ENCODE peak calls at places on chromosomes 6 and 20, in four cellular contexts. V is sigmoid colon, G is H1, S is ovary. E is an unnamed sample.
A peak's percentile ranks its signal among the peaks of the same experiment; 100 is the strongest.

GRCh38 chr20:23782366-23782983 is 31.7 kb upstream of the CST1 start:
- DNase-seq in S (no peak), G (peak; percentile 83), V (no peak), E (no peak)

GRCh38 chr6:34390531-34391013 is 1.9 kb downstream of the NUDT3 start:
- DNase-seq in G (no peak), V (peak; percentile 32), S (no peak), E (no peak)

GRCh38 chr6:1477432-1478090 is 88.2 kb downstream of the FOXF2 start:
- DNase-seq in S (no peak), V (no peak), G (no peak), E (no peak)

GRCh38 chr6:5746392-5747140 is 260.2 kb downstream of the NRN1 start:
- DNase-seq in V (no peak), G (peak; percentile 63), S (no peak), E (no peak)

GRCh38 chr20:631091-631490 is 21.0 kb upstream of the TCF15 start:
- DNase-seq in S (no peak), V (no peak), G (no peak), E (no peak)

GRCh38 chr6:145813285-145814034 is 1.1 kb downstream of the FBXO30 start:
- DNase-seq in S (no peak), G (no peak), V (no peak), E (no peak)

GRCh38 chr6:4313044-4313686 is 177.8 kb upstream of the ECI2 start:
- DNase-seq in S (no peak), V (peak; percentile 74), G (no peak), E (no peak)

GRCh38 chr6:17884501-17885039 is 102.9 kb downstream of the KIF13A start:
- DNase-seq in S (no peak), V (no peak), G (no peak), E (no peak)

GRCh38 chr20:50246367-50247195 is 56.0 kb downstream of the CEBPB start:
- DNase-seq in G (no peak), S (no peak), V (no peak), E (no peak)

GRCh38 chr20:64233725-64234124 is 21.8 kb upstream of the PCMTD2 start:
- DNase-seq in G (no peak), V (no peak), S (no peak), E (no peak)

GRCh38 chr6:144637535-144637934 is 352.4 kb downstream of the UTRN start:
- DNase-seq in V (no peak), G (no peak), S (no peak), E (no peak)

GRCh38 chr20:10562929-10563328 is 110.9 kb downstream of the JAG1 start:
- DNase-seq in G (no peak), S (no peak), V (no peak), E (no peak)

GRCh38 chr6:106899697-106900096 is 74.8 kb downstream of the CD24 start:
- DNase-seq in S (no peak), V (no peak), G (no peak), E (no peak)

GRCh38 chr20:1301031-1301529 is 27.9 kb downstream of the SDCBP2 start:
- DNase-seq in G (no peak), V (peak; percentile 40), S (no peak), E (no peak)

GRCh38 chr20:61118429-61119224 is 133.4 kb upstream of the CDH4 start:
- DNase-seq in V (no peak), S (no peak), G (no peak), E (no peak)

GRCh38 chr6:152723398-152723797 is 25.7 kb downstream of the MYCT1 start:
- DNase-seq in G (no peak), S (no peak), V (no peak), E (no peak)

GRCh38 chr6:44002071-44002590 is 125.1 kb downstream of the MRPL14 start:
- DNase-seq in V (no peak), G (no peak), S (no peak), E (no peak)

GRCh38 chr6:20879526-20879925 is 345.3 kb downstream of the CDKAL1 start:
- DNase-seq in G (no peak), S (no peak), V (no peak), E (no peak)

GRCh38 chr6:163764565-163764964 is 350.0 kb downstream of the QKI start:
- DNase-seq in S (no peak), V (no peak), G (no peak), E (no peak)

GRCh38 chr20:33914871-33915270 is 78.8 kb upstream of the RALY start:
- DNase-seq in G (no peak), S (no peak), V (no peak), E (no peak)

GRCh38 chr6:105106260-105106659 is 73.6 kb downstream of the POPDC3 start:
- DNase-seq in V (no peak), S (no peak), G (no peak), E (no peak)

GRCh38 chr6:123418101-123418500 is 218.6 kb downstream of the TRDN start:
- DNase-seq in G (no peak), S (no peak), V (no peak), E (no peak)

GRCh38 chr20:44413575-44414345 is 58.3 kb downstream of the HNF4A start:
- DNase-seq in G (no peak), S (no peak), V (no peak), E (no peak)

GRCh38 chr6:136059308-136059707 is 190.8 kb downstream of the MTFR2 start:
- DNase-seq in G (no peak), V (no peak), S (peak; percentile 60), E (no peak)

GRCh38 chr6:1348675-1349074 is 36.8 kb downstream of the FOXQ1 start:
- DNase-seq in S (no peak), G (no peak), V (no peak), E (no peak)

GRCh38 chr6:144215402-144215931 is 65.2 kb downstream of the STX11 start:
- DNase-seq in V (no peak), G (no peak), S (no peak), E (peak; percentile 22)

GRCh38 chr6:158910484-158911075 is 89.4 kb downstream of the RSPH3 start:
- DNase-seq in G (no peak), V (no peak), S (no peak), E (no peak)
- TF ChIP-seq EP300 in G (peak; percentile 91), V (no peak), S (no peak), E (no peak)

DNA sequence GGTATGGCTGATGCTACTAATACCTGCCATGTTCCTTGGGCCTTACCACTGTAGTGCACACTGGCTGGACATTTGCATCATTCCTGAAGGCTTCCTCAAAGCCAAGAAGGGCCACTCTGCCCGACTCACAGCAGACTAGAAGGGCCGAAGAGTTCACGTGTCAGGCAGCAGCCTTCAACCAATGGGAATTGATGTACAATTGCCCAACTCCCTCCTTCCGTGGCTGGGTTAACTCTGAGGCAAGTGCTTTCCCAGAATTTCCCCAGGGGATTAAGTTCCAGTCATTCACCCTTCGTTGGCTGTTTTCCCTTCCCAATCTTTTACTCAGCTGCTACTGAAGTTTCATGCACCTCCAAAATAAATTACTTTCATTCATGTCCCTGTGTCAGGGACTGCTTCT is 29.8 kb downstream of the PSMB9 start:
- DNase-seq in S (peak; percentile 31), G (no peak), V (peak; percentile 70), E (peak; percentile 14)
- H3K27me3 ChIP-seq in S (no peaks in the 10 kb centered on the region), G (no peaks in the 10 kb centered on the region), V (no peaks in the 10 kb centered on the region), E (no peaks in the 10 kb centered on the region)

DNA sequence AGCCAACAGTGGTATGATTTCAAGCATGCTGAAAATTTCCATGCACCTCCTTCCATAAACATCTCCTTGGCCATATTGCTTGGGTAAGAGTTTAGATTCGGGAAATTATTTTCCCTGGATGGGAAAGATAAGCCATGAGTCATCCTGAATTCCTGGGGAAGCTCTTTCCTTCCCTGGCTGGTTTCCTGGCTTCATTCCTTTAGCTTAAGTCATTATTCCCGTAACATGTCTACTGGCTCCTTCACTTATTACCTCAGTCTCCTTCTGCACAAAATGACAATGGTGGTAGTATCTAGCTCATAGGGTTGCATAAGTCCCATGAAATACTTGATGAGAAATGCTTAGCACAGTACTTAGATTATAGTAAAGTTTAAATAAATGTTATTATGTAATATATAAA is 27.6 kb downstream of the TINAG start:
- DNase-seq in V (no peak), S (no peak), G (no peak), E (no peak)
- TF ChIP-seq EP300 in V (peak; percentile 49), S (no peak), G (no peak), E (peak; percentile 53)

DNA sequence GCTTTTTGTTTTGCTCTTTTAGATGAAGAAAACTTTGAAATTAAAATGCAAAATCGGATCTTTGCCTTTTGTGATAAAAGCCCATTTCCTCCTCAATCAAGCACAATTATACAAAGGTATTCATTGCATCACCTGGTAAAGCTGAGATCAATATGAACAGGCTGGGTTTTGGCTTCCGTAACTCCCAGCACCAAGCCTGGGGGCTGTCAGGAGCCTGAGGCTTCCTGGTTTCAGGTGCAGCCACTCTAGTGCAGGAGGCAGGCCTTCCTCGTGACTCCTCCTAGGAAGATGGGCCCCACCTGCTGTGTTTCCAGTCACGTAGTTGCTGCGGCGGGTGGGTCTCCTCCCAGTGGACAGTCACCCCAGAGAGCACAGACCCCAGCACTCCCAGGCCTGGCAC is 54.0 kb downstream of the EDN3 start:
- DNase-seq in V (no peak), G (no peak), S (no peak), E (no peak)
- H3K27me3 ChIP-seq in V (no peaks in the 10 kb centered on the region), G (no peaks in the 10 kb centered on the region), S (no peaks in the 10 kb centered on the region), E (no peaks in the 10 kb centered on the region)

GRCh38 chr20:31569163-31570020 is 35.7 kb upstream of the ID1 start:
- DNase-seq in V (peak; percentile 70), G (peak; percentile 93), S (peak; percentile 69), E (peak; percentile 39)

GRCh38 chr20:31570021-31570463 is 35.0 kb upstream of the ID1 start:
- DNase-seq in G (no peak), S (no peak), V (peak; percentile 65), E (no peak)

GRCh38 chr20:31572042-31572700 is 32.9 kb upstream of the ID1 start:
- DNase-seq in G (no peak), V (no peak), S (no peak), E (no peak)

GRCh38 chr20:31572701-31573554 is 32.2 kb upstream of the ID1 start:
- DNase-seq in V (peak; percentile 98), S (peak; percentile 98), G (peak; percentile 92), E (peak; percentile 98)

DNA sequence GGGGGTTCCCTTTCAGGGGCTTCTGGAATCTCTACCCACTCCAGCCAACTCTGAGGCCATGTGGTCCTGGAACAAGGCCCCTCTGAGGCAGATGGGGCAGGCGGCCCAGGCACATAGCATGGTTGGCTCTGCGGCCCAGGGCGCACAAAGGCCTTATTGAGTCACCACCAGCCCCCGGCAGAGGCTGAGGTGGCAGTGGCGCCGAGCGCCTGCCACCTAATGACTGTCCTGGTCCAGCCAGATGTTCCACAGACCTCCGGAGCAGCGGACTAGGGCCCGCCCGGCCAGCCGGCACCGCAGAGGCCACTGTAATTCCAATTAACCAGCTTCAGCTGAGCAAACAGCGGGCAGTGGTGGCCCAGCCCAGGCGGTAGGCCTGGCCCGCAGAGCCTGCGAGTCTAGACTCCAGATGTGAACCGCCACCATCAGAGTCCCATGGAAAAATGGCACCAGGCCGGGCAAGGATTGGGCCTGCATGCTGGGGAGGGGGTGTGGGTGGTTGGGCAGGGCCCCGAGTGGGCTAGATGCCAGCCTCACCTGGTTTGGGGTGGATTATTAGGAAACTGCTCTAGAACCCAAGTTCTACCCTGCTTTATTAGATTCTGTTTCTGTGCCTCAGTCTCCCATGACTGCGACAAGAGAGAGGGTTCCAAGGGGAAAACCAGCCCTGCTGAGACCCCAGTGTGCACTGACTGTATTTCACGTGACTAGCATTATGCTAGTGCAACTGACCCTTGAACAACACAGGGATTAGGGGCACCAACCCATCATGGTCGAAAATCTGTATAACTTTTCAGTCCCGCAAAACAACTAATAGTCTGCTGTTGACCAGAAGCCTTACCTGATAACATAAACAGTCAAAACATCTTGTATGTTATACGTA is 34.1 kb upstream of the ID1 start:
- DNase-seq in G (no peak), S (no peak), V (peak; percentile 76), E (peak; percentile 56)
- TF ChIP-seq EP300 in G (no peak), S (no peak), V (no peak), E (peak; percentile 47)

GRCh38 chr20:58192065-58192464 is 36.4 kb downstream of the ANKRD60 start:
- DNase-seq in G (no peak), V (no peak), S (no peak), E (no peak)
- H3K27me3 ChIP-seq in G (no peaks in the 10 kb centered on the region), V (no peaks in the 10 kb centered on the region), S (no peaks in the 10 kb centered on the region), E (no peaks in the 10 kb centered on the region)

E was measured in tibial nerve.